ENCODE peak calls at places on chromosomes 6 and 20, in ten cellular contexts. J, D, L, V, I, B, H, Y, Z and F are unnamed samples.

GRCh38 chr20:52812231-52812847 is 159.8 kb upstream of the TSHZ2 start:
- DNase-seq in J (no peak), D (peak), L (no peak), V (no peak), I (peak), B (no peak), H (no peak), Y (no peak), Z (no peak), F (no peak)

GRCh38 chr6:34150766-34151165 is 4.9 kb upstream of the GRM4 start:
- DNase-seq in J (no peak), D (no peak), L (no peak), V (no peak), I (no peak), B (no peak), H (no peak), Y (no peak), Z (no peak), F (no peak)

GRCh38 chr6:16765235-16765634 is 4.0 kb upstream of the ATXN1 start:
- DNase-seq in J (no peak), D (no peak), L (no peak), V (no peak), I (no peak), B (no peak), H (no peak), Y (no peak), Z (no peak), F (no peak)

GRCh38 chr20:7180261-7181045 is 413.0 kb downstream of the BMP2 start:
- DNase-seq in J (no peak), D (no peak), L (no peak), V (peak), I (no peak), B (no peak), H (no peak), Y (peak), Z (no peak), F (no peak)

GRCh38 chr20:24708411-24709295 is 239.2 kb downstream of the SYNDIG1 start:
- DNase-seq in J (no peak), D (no peak), L (no peak), V (no peak), I (no peak), B (no peak), H (no peak), Y (peak), Z (no peak), F (no peak)

GRCh38 chr20:63624486-63624885 is 2.4 kb downstream of the GMEB2 start:
- DNase-seq in J (no peak), D (peak), L (no peak), V (no peak), I (peak), B (peak), H (no peak), Y (peak), Z (no peak), F (peak)

GRCh38 chr6:50816115-50816675 is 2.5 kb upstream of the TFAP2B start:
- DNase-seq in J (peak), D (peak), L (peak), V (peak), I (peak), B (peak), H (peak), Y (peak), Z (peak), F (peak)

GRCh38 chr20:17510548-17510947 is 20.6 kb downstream of the BFSP1 start:
- DNase-seq in J (no peak), D (no peak), L (no peak), V (no peak), I (no peak), B (no peak), H (no peak), Y (no peak), Z (no peak), F (no peak)

GRCh38 chr6:147154454-147154853 is 49.8 kb upstream of the STXBP5 start:
- DNase-seq in J (no peak), D (peak), L (no peak), V (no peak), I (peak), B (no peak), H (peak), Y (peak), Z (no peak), F (peak)

GRCh38 chr6:15841937-15842698 is 179.3 kb upstream of the DTNBP1 start:
- DNase-seq in J (no peak), D (no peak), L (peak), V (no peak), I (no peak), B (no peak), H (no peak), Y (peak), Z (no peak), F (no peak)

GRCh38 chr6:35483892-35484645 is 12.8 kb downstream of the TEAD3 start:
- DNase-seq in J (no peak), D (no peak), L (no peak), V (no peak), I (no peak), B (no peak), H (no peak), Y (no peak), Z (no peak), F (no peak)

GRCh38 chr6:157432861-157433260 is 51.9 kb downstream of the ZDHHC14 start:
- DNase-seq in J (no peak), D (no peak), L (no peak), V (no peak), I (no peak), B (no peak), H (no peak), Y (no peak), Z (no peak), F (no peak)

GRCh38 chr20:17456226-17456625 is 75.0 kb downstream of the BFSP1 start:
- DNase-seq in J (no peak), D (no peak), L (no peak), V (no peak), I (no peak), B (no peak), H (no peak), Y (no peak), Z (no peak), F (no peak)

GRCh38 chr6:98020222-98020621 is 737.2 kb upstream of the MMS22L start:
- DNase-seq in J (no peak), D (no peak), L (no peak), V (no peak), I (no peak), B (no peak), H (no peak), Y (no peak), Z (no peak), F (no peak)

GRCh38 chr6:12012231-12012565 is at the start of gene HIVEP1:
- DNase-seq in J (no peak), D (peak), L (peak), V (no peak), I (no peak), B (no peak), H (no peak), Y (peak), Z (peak), F (no peak)

GRCh38 chr6:52820198-52820597 is 16.6 kb upstream of the GSTA1 start:
- DNase-seq in J (no peak), D (no peak), L (no peak), V (peak), I (peak), B (no peak), H (peak), Y (peak), Z (no peak), F (peak)

GRCh38 chr6:17281100-17281496 is at the start of gene RBM24:
- DNase-seq in J (no peak), D (no peak), L (peak), V (peak), I (peak), B (no peak), H (peak), Y (peak), Z (peak), F (peak)

GRCh38 chr6:145948328-145948727 is 15.8 kb downstream of the SHPRH start:
- DNase-seq in J (no peak), D (no peak), L (no peak), V (peak), I (no peak), B (no peak), H (peak), Y (peak), Z (no peak), F (peak)

GRCh38 chr6:119124079-119124824 is 45.8 kb upstream of the FAM184A start:
- DNase-seq in J (no peak), D (no peak), L (no peak), V (no peak), I (no peak), B (no peak), H (no peak), Y (no peak), Z (no peak), F (no peak)

GRCh38 chr20:61328906-61329558 is 77.0 kb downstream of the CDH4 start:
- DNase-seq in J (no peak), D (peak), L (peak), V (no peak), I (peak), B (no peak), H (peak), Y (no peak), Z (no peak), F (peak)

GRCh38 chr6:114649298-114649697 is 306.5 kb upstream of the HS3ST5 start:
- DNase-seq in J (no peak), D (no peak), L (no peak), V (no peak), I (no peak), B (no peak), H (no peak), Y (no peak), Z (no peak), F (no peak)

GRCh38 chr6:45754432-45754831 is 261.2 kb downstream of the CLIC5 start:
- DNase-seq in J (no peak), D (no peak), L (no peak), V (no peak), I (no peak), B (no peak), H (no peak), Y (no peak), Z (no peak), F (no peak)

GRCh38 chr6:36938536-36938935 is 16.0 kb upstream of the PI16 start:
- DNase-seq in J (no peak), D (no peak), L (no peak), V (peak), I (peak), B (no peak), H (peak), Y (peak), Z (no peak), F (peak)

GRCh38 chr6:11492444-11493300 is 44.9 kb upstream of the TMEM170B start:
- DNase-seq in J (no peak), D (peak), L (no peak), V (peak), I (no peak), B (no peak), H (peak), Y (no peak), Z (no peak), F (peak)

GRCh38 chr6:90610671-90611542 is 24.0 kb upstream of the MAP3K7 start:
- DNase-seq in J (peak), D (peak), L (peak), V (peak), I (peak), B (no peak), H (peak), Y (peak), Z (peak), F (peak)

GRCh38 chr6:162675503-162675902 is 52.1 kb downstream of the PRKN start:
- DNase-seq in J (no peak), D (no peak), L (no peak), V (no peak), I (no peak), B (no peak), H (no peak), Y (no peak), Z (no peak), F (no peak)

GRCh38 chr6:66897576-66897975 is 1190.5 kb upstream of the EYS start:
- DNase-seq in J (no peak), D (peak), L (no peak), V (peak), I (no peak), B (no peak), H (no peak), Y (peak), Z (no peak), F (peak)

GRCh38 chr20:13452470-13453124 is 186.1 kb downstream of the TASP1 start:
- DNase-seq in J (no peak), D (no peak), L (no peak), V (no peak), I (no peak), B (no peak), H (no peak), Y (no peak), Z (no peak), F (no peak)

GRCh38 chr6:149059557-149059956 is 258.0 kb upstream of the TAB2 start:
- DNase-seq in J (no peak), D (no peak), L (no peak), V (no peak), I (no peak), B (no peak), H (no peak), Y (no peak), Z (no peak), F (no peak)

GRCh38 chr6:169589293-169589692 is 112.5 kb downstream of the WDR27 start:
- DNase-seq in J (no peak), D (no peak), L (no peak), V (peak), I (no peak), B (no peak), H (no peak), Y (peak), Z (no peak), F (peak)

GRCh38 chr6:122701666-122702065 is 77.8 kb upstream of the FABP7 start:
- DNase-seq in J (no peak), D (no peak), L (no peak), V (no peak), I (no peak), B (no peak), H (no peak), Y (no peak), Z (no peak), F (no peak)